ENCODE peak calls at places on chromosome 22, in six cellular contexts. Z is testis, L is upper lobe of right lung, J is lower leg skin, S is fibroblast of mammary gland, X is GM12865. A is an unnamed sample.

GRCh38 chr22:41702763-41703162 is 3.5 kb downstream of the MEI1 start:
- DNase-seq in Z (no peak), L (no peak), J (no peak), S (no peak), X (no peak), A (no peak)

GRCh38 chr22:38272373-38273134 is at the start of gene TMEM184B:
- DNase-seq in Z (peak; percentile 82), L (peak; percentile 90), J (peak; percentile 95), S (peak; percentile 56), X (peak; percentile 83), A (no peak)

GRCh38 chr22:43839781-43840180 is 22.5 kb downstream of the SULT4A1 start:
- DNase-seq in Z (no peak), L (no peak), J (no peak), S (no peak), X (no peak), A (no peak)

GRCh38 chr22:23177197-23177596 is 3.1 kb upstream of the BCR start:
- DNase-seq in Z (no peak), L (no peak), J (no peak), S (no peak), X (peak; percentile 73), A (no peak)

GRCh38 chr22:18905540-18906409 is at the start of gene DGCR6:
- DNase-seq in Z (no peak), L (no peak), J (peak; percentile 10), S (no peak), X (no peak), A (no peak)

GRCh38 chr22:35172452-35172851 is 84.8 kb upstream of the HMGXB4 start:
- DNase-seq in Z (no peak), L (peak; percentile 17), J (peak; percentile 73), S (no peak), X (no peak), A (no peak)

GRCh38 chr22:39364646-39365405 is 15.0 kb downstream of the SYNGR1 start:
- DNase-seq in Z (no peak), L (no peak), J (no peak), S (no peak), X (no peak), A (no peak)

GRCh38 chr22:24525416-24526037 is 29.4 kb downstream of the GUCD1 start:
- DNase-seq in Z (peak; percentile 84), L (peak; percentile 85), J (peak; percentile 95), S (peak; percentile 82), X (peak; percentile 92), A (no peak)

GRCh38 chr22:38657248-38657909 is 941 bp downstream of the CBY1 start:
- DNase-seq in Z (peak; percentile 43), L (no peak), J (no peak), S (peak; percentile 6), X (peak; percentile 69), A (no peak)

GRCh38 chr22:19974233-19974861 is 32.7 kb upstream of the TXNRD2 start:
- DNase-seq in Z (peak; percentile 81), L (no peak), J (no peak), S (peak; percentile 43), X (peak; percentile 72), A (no peak)

GRCh38 chr22:23161574-23161973 is 16.3 kb downstream of the RAB36 start:
- DNase-seq in Z (no peak), L (no peak), J (no peak), S (no peak), X (no peak), A (no peak)

GRCh38 chr22:24325105-24325757 is 54.6 kb downstream of the SPECC1L start:
- DNase-seq in Z (no peak), L (no peak), J (no peak), S (peak; percentile 86), X (peak; percentile 84), A (peak; percentile 70)

GRCh38 chr22:39570665-39571064 is at the start of gene CACNA1I:
- DNase-seq in Z (no peak), L (no peak), J (no peak), S (no peak), X (no peak), A (no peak)

GRCh38 chr22:21940521-21940920 is 12.1 kb downstream of the PPM1F start:
- DNase-seq in Z (no peak), L (no peak), J (no peak), S (no peak), X (no peak), A (peak; percentile 35)

GRCh38 chr22:49091917-49092545 is 735.6 kb downstream of the BRD1 start:
- DNase-seq in Z (no peak), L (no peak), J (no peak), S (no peak), X (no peak), A (no peak)

GRCh38 chr22:48393041-48393370 is 1434.7 kb downstream of the BRD1 start:
- DNase-seq in Z (peak; percentile 35), L (no peak), J (peak; percentile 65), S (no peak), X (no peak), A (no peak)

GRCh38 chr22:20115691-20116375 is at the start of gene RANBP1:
- DNase-seq in Z (no peak), L (peak; percentile 64), J (no peak), S (no peak), X (no peak), A (no peak)

GRCh38 chr22:24108073-24108472 is 73.2 kb upstream of the SUSD2 start:
- DNase-seq in Z (no peak), L (no peak), J (no peak), S (no peak), X (no peak), A (no peak)

GRCh38 chr22:43823353-43823908 is 11.3 kb upstream of the EFCAB6 start:
- DNase-seq in Z (no peak), L (peak; percentile 82), J (peak; percentile 49), S (no peak), X (no peak), A (no peak)

GRCh38 chr22:46614070-46614931 is 5.9 kb upstream of the GRAMD4 start:
- DNase-seq in Z (no peak), L (no peak), J (no peak), S (no peak), X (peak; percentile 82), A (no peak)
- H3K4me3 ChIP-seq in Z (no peak overlapping the region), L (peak overlapping the region; percentile 22), J (no peak overlapping the region), S (no peak overlapping the region), X (peak overlapping the region; percentile 82), A (no peak overlapping the region)

GRCh38 chr22:30044369-30044768 is 35.9 kb upstream of the HORMAD2 start:
- DNase-seq in Z (no peak), L (no peak), J (peak; percentile 86), S (peak; percentile 97), X (no peak), A (peak; percentile 95)
- H3K4me3 ChIP-seq in Z (no peak overlapping the region), L (no peak overlapping the region), J (no peak overlapping the region), S (no peak overlapping the region), X (no peak overlapping the region), A (no peak overlapping the region)

GRCh38 chr22:32024791-32025190 is 18.3 kb upstream of the SLC5A1 start:
- DNase-seq in Z (no peak), L (no peak), J (no peak), S (peak; percentile 45), X (no peak), A (no peak)
- H3K4me3 ChIP-seq in Z (no peak overlapping the region), L (no peak overlapping the region), J (no peak overlapping the region), S (no peak overlapping the region), X (no peak overlapping the region), A (no peak overlapping the region)

DNA sequence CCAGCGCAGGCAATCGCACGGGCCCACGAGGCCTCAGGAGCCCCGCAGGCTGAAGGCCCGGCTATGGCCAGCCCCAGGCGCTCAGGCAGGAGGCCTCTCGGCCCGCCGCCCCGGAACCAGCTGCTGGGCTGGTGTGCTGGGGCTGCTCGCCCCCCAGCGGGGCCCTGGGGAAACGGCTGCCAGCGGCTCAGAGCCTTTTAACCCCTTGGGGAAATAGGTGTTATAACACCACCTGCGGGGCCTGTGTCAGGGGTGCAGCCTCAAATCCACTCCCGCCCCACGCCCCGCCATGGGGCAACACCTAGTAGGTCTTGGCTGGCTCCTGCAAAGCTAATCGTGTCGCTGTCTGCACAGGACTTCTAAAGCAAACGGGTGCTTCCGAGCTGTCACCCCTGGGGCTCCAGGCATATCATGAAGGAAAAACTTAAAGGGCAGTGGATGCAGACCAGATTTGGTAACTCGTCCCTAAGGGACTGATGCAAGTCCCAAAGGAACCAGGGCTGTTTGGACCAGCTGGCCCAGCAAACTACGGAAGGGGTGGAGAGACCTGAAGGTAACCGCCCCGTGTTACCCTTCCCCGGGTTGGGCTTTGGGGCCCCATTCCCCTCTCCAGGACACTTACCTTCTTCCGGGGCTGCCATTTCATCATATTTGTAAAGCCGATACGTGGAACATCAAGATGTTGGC is 237.2 kb downstream of the TTC28 start:
- DNase-seq in Z (peak; percentile 85), L (peak; percentile 92), J (peak; percentile 91), S (peak; percentile 64), X (peak; percentile 73), A (no peak)
- H3K4me3 ChIP-seq in Z (peak overlapping the region; percentile 62), L (peak overlapping the region; percentile 61), J (peak overlapping the region; percentile 40), S (peak overlapping the region; percentile 61), X (no peak overlapping the region), A (peak overlapping the region; percentile 56)

A was measured in skeletal muscle cell.